ENCODE peak calls at places on chromosomes 11 and 22, in four cellular contexts. G is A549, C is gastrocnemius medialis, P is upper lobe of left lung. U is an unnamed sample. For H3K4me1, the result is how much of the 10 kb centered on the place peaks cover.

GRCh38 chr22:36232715-36233401 is 6.5 kb downstream of the APOL2 start:
- DNase-seq in C (no peak), P (no peak), G (no peak), U (no peak)

GRCh38 chr11:12813371-12814225 is 139.4 kb downstream of the TEAD1 start:
- DNase-seq in P (peak), G (peak), C (peak), U (peak)

GRCh38 chr22:42389137-42389536 is 43.1 kb downstream of the NFAM1 start:
- DNase-seq in P (no peak), C (no peak), G (no peak), U (no peak)

GRCh38 chr22:37237371-37238268 is 6.4 kb downstream of the RAC2 start:
- DNase-seq in G (no peak), P (no peak), C (no peak), U (peak)

GRCh38 chr22:42286205-42286604 is 15.8 kb upstream of the TCF20 start:
- DNase-seq in C (no peak), G (no peak), P (no peak), U (peak)

GRCh38 chr11:10309163-10310093 is 4.6 kb downstream of the ADM start:
- DNase-seq in G (peak), P (peak), C (peak), U (peak)

GRCh38 chr11:40129276-40129675 is 1330.2 kb downstream of the LRRC4C start:
- DNase-seq in G (peak), C (no peak), P (no peak), U (no peak)

GRCh38 chr11:25293166-25293565 is 796.3 kb downstream of the LUZP2 start:
- DNase-seq in P (no peak), C (no peak), G (no peak), U (no peak)

GRCh38 chr11:75219869-75220268 is 20.7 kb upstream of the TPBGL start:
- DNase-seq in C (no peak), P (no peak), G (no peak), U (no peak)

GRCh38 chr11:116225784-116226410 is 546.9 kb downstream of the BUD13 start:
- DNase-seq in C (no peak), P (no peak), G (no peak), U (no peak)

GRCh38 chr11:23997356-23997755 is 499.5 kb upstream of the LUZP2 start:
- DNase-seq in G (no peak), C (no peak), P (no peak), U (no peak)

GRCh38 chr11:117490019-117490679 is 162.5 kb downstream of the CEP164 start:
- DNase-seq in P (no peak), G (no peak), C (no peak), U (no peak)

GRCh38 chr11:17974246-17974645 is 38.6 kb downstream of the SERGEF start:
- DNase-seq in P (no peak), C (no peak), G (no peak), U (no peak)

GRCh38 chr11:32487270-32487669 is 51.9 kb upstream of the WT1 start:
- DNase-seq in P (no peak), G (peak), C (no peak), U (no peak)

GRCh38 chr11:45881708-45882368 is 3.6 kb upstream of the MAPK8IP1 start:
- DNase-seq in G (no peak), C (no peak), P (no peak), U (peak)

GRCh38 chr22:35023692-35024363 is 42.1 kb upstream of the ISX start:
- DNase-seq in G (peak), P (peak), C (no peak), U (peak)

GRCh38 chr11:79438631-79439429 is 2.0 kb downstream of the TENM4 start:
- DNase-seq in P (no peak), G (no peak), C (no peak), U (peak)

GRCh38 chr22:37202706-37203105 is 9.6 kb downstream of the SSTR3 start:
- DNase-seq in P (no peak), G (no peak), C (no peak), U (no peak)

GRCh38 chr11:12727556-12728070 is 53.4 kb downstream of the TEAD1 start:
- DNase-seq in C (no peak), P (no peak), G (no peak), U (no peak)

GRCh38 chr11:86688398-86689179 is 16.2 kb upstream of the ME3 start:
- DNase-seq in P (peak), C (peak), G (peak), U (no peak)

GRCh38 chr11:47768090-47768620 is 1.0 kb upstream of the FNBP4 start:
- DNase-seq in C (peak), P (peak), G (peak), U (peak)

GRCh38 chr11:797300-798092 is 585 bp downstream of the SLC25A22 start:
- DNase-seq in G (peak), C (no peak), P (peak), U (peak)

GRCh38 chr11:132131962-132132361 is 761.5 kb downstream of the NTM start:
- DNase-seq in G (no peak), C (no peak), P (no peak), U (no peak)

GRCh38 chr11:63939351-63939920 is 634 bp downstream of the NAA40 start:
- DNase-seq in C (no peak), P (peak), G (no peak), U (no peak)

GRCh38 chr11:125426818-125427528 is 69.1 kb downstream of the FEZ1 start:
- DNase-seq in C (no peak), P (no peak), G (no peak), U (no peak)

GRCh38 chr11:13073119-13073981 is 64.2 kb downstream of the RASSF10 start:
- DNase-seq in G (peak), C (no peak), P (no peak), U (no peak)

GRCh38 chr11:33529461-33529860 is 171.2 kb downstream of the C11orf91 start:
- DNase-seq in C (no peak), G (no peak), P (no peak), U (no peak)

GRCh38 chr11:12842933-12843636 is 166.0 kb upstream of the RASSF10 start:
- DNase-seq in G (peak), P (no peak), C (no peak), U (no peak)

GRCh38 chr11:89405629-89406028 is 85.5 kb downstream of the NOX4 start:
- DNase-seq in G (peak), P (no peak), C (no peak), U (no peak)

GRCh38 chr11:63769044-63769718 is 606 bp upstream of the ZFTA start:
- DNase-seq in C (no peak), P (no peak), G (no peak), U (no peak)

GRCh38 chr11:96448225-96448624 is 58.4 kb downstream of the JRKL start:
- DNase-seq in P (no peak), G (no peak), C (no peak), U (no peak)

GRCh38 chr22:34842630-34843029 is 223.3 kb upstream of the ISX start:
- DNase-seq in P (no peak), C (no peak), G (no peak), U (no peak)

GRCh38 chr11:3230636-3231549 is 1.3 kb downstream of the MRGPRE start:
- DNase-seq in P (no peak), G (no peak), C (no peak), U (no peak)

GRCh38 chr22:19931514-19931913 is 10.1 kb upstream of the COMT start:
- DNase-seq in P (no peak), G (no peak), C (no peak), U (no peak)

GRCh38 chr11:66363805-66364535 is 7.6 kb downstream of the SLC29A2 start:
- DNase-seq in C (no peak), P (peak), G (peak), U (peak)

GRCh38 chr22:39144101-39144815 is 8.2 kb downstream of the CBX7 start:
- DNase-seq in P (peak), G (no peak), C (no peak), U (peak)

GRCh38 chr11:59158206-59159068 is 13.5 kb upstream of the DTX4 start:
- DNase-seq in C (peak), P (peak), G (peak), U (no peak)

GRCh38 chr11:88204353-88204752 is 29.1 kb upstream of the RAB38 start:
- DNase-seq in P (no peak), C (no peak), G (no peak), U (no peak)
- H3K4me1 ChIP-seq in P (under half), C (under half), G (under half), U (under half)

GRCh38 chr22:46045459-46046298 is 68.7 kb upstream of the WNT7B start:
- DNase-seq in G (no peak), C (peak), P (peak), U (peak)
- TF ChIP-seq POLR2A in G (no peak), C (peak), P (no peak), U (no peak)

DNA sequence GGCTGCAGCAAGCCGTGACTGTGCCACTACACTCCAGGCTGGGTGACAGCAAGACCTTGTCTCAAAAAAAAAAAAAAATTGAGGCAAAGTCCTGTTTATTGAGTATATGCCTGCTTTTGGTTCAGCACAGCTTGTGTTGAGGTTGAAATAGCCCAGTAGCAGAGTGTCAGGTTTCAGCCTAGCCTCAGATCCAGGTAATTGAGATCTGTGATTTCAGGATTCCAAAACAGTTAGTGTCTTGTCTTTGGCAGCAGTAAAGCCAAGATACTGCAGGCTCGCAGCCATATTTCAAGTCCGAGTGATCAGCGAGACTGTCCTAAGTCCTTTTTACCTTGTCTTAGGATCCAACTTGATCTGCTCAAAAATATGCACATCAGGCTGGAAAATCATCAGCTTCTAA is 27.0 kb downstream of the CUL5 start:
- DNase-seq in P (no peak), C (peak), G (no peak), U (no peak)
- TF ChIP-seq CTCF in P (no peak), C (no peak), G (no peak), U (no peak)

DNA sequence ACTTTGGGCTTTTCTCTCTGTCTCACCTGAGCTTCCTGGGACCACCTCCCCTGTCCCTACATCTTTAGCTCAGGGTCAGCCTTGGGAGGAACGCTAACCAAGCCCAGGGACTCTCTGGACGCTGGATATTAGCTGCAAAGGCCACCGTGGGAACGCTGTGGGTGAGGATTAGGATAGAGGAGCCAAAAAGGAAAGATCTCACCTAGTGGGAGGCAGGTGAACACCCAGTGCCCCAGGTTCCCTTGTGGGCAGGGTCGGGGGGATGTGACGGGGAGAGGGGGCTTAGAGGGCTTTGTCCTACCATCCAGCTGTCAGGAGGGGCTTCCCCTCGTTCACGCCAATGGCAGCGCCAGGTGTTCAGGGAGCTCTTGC is 50.2 kb downstream of the LINC01488 start:
- DNase-seq in G (no peak), P (peak), C (no peak), U (no peak)
- H3K4me1 ChIP-seq in G (under half), P (under half), C (under half), U (under half)

GRCh38 chr22:28894793-28895192 is 11.4 kb downstream of the ZNRF3 start:
- DNase-seq in C (no peak), G (no peak), P (no peak), U (no peak)
- TF ChIP-seq POLR2A in C (no peak), G (no peak), P (no peak), U (no peak)

GRCh38 chr22:30822216-30823014 is 127.7 kb downstream of the OSBP2 start:
- DNase-seq in P (no peak), G (no peak), C (no peak), U (no peak)
- TF ChIP-seq CTCF in P (peak), G (no peak), C (no peak), U (no peak)

GRCh38 chr11:72243567-72244316 is at the start of gene PHOX2A:
- DNase-seq in P (peak), C (no peak), G (no peak), U (no peak)

GRCh38 chr11:72243173-72243566 is 806 bp downstream of the PHOX2A start:
- DNase-seq in P (peak), C (no peak), G (no peak), U (no peak)

GRCh38 chr11:72241290-72241781 is 2.6 kb downstream of the PHOX2A start:
- DNase-seq in G (no peak), C (no peak), P (peak), U (no peak)

GRCh38 chr11:72240461-72241289 is 3.3 kb downstream of the PHOX2A start:
- DNase-seq in G (no peak), P (peak), C (no peak), U (no peak)

GRCh38 chr11:72242141-72242540 is 1.8 kb downstream of the PHOX2A start:
- DNase-seq in C (no peak), P (no peak), G (no peak), U (no peak)
- H3K4me1 ChIP-seq in C (under half), P (under half), G (under half), U (under half)

GRCh38 chr22:26481112-26481693 is 2.4 kb downstream of the HPS4 start:
- DNase-seq in C (no peak), P (no peak), G (no peak), U (no peak)
- TF ChIP-seq POLR2A in C (no peak), P (no peak), G (no peak), U (no peak)

GRCh38 chr11:93715797-93716396 is 25.4 kb downstream of the TAF1D start:
- DNase-seq in C (no peak), P (no peak), G (no peak), U (no peak)
- TF ChIP-seq CTCF in C (no peak), P (no peak), G (no peak), U (no peak)

GRCh38 chr11:60809691-60810090 is 24.6 kb downstream of the MS4A10 start:
- DNase-seq in G (no peak), P (no peak), C (no peak), U (no peak)

GRCh38 chr11:60809249-60809648 is 24.1 kb downstream of the MS4A10 start:
- DNase-seq in C (no peak), P (no peak), G (no peak), U (no peak)

GRCh38 chr11:60813324-60813723 is 28.2 kb downstream of the MS4A10 start:
- DNase-seq in C (no peak), G (no peak), P (no peak), U (no peak)

GRCh38 chr11:60810151-60810550 is 25.0 kb downstream of the MS4A10 start:
- DNase-seq in P (no peak), C (no peak), G (no peak), U (no peak)

DNA sequence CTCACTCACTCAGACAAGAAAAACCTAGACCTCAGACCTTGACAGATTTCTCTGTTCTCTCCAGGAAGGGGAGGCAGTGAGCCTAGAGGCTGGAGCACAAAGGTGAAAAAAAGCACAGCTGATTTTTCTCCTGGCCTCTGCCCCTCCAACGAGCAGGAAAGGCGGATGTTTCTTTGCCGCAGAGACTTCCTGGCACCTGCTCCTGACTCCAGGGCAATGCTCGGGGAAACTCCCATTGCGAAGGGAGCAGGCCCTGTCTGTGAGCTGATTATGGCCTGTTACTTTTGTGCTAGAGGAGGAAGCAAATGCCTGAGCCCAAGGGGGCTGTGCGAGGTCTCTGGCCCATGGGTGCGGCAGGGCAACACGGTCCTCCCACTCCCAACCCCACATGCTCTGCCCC is 25.4 kb downstream of the MS4A10 start:
- DNase-seq in C (no peak), P (no peak), G (no peak), U (peak)
- H3K4me1 ChIP-seq in C (under half), P (under half), G (under half), U (under half)

U was measured in Peyer's patch.